ENCODE peak calls at places on chromosomes 11 and 22, in four cellular contexts. A is stomach, H is lung, S is IMR-90. G is an unnamed sample.

GRCh38 chr11:111347002-111347722 is 31.9 kb downstream of the POU2AF1 start:
- DNase-seq in H (no peak), A (no peak), S (no peak), G (no peak)

GRCh38 chr11:10026514-10026913 is 267.5 kb downstream of the SBF2 start:
- DNase-seq in S (peak; percentile 77), A (no peak), H (no peak), G (no peak)

GRCh38 chr22:45073064-45073463 is 63.3 kb upstream of the PHF21B start:
- DNase-seq in A (no peak), S (no peak), H (no peak), G (no peak)

GRCh38 chr22:22767876-22768602 is 119.6 kb upstream of the IGLL5 start:
- DNase-seq in H (no peak), S (no peak), A (no peak), G (no peak)

GRCh38 chr11:43638717-43639116 is 41.8 kb upstream of the HSD17B12 start:
- DNase-seq in S (no peak), A (no peak), H (no peak), G (no peak)

GRCh38 chr11:121929581-121929980 is 186.4 kb downstream of the BLID start:
- DNase-seq in A (no peak), S (peak; percentile 38), H (no peak), G (peak; percentile 24)

GRCh38 chr11:13776134-13776815 is 107.8 kb downstream of the FAR1 start:
- DNase-seq in S (no peak), H (no peak), A (no peak), G (no peak)

GRCh38 chr22:21589415-21589814 is 21.9 kb downstream of the UBE2L3 start:
- DNase-seq in H (no peak), S (no peak), A (no peak), G (no peak)

GRCh38 chr11:70876685-70877084 is 375.7 kb downstream of the SHANK2 start:
- DNase-seq in H (no peak), A (peak; percentile 29), S (no peak), G (peak; percentile 30)

GRCh38 chr22:46008836-46009596 is 32.1 kb upstream of the WNT7B start:
- DNase-seq in A (no peak), S (no peak), H (no peak), G (no peak)

GRCh38 chr11:78187366-78188011 is 937 bp downstream of the KCTD21 start:
- DNase-seq in A (no peak), H (no peak), S (no peak), G (no peak)

GRCh38 chr11:61148016-61148640 is 13.1 kb downstream of the VPS37C start:
- DNase-seq in H (no peak), A (no peak), S (no peak), G (no peak)

GRCh38 chr11:128928400-128928799 is 14.3 kb downstream of the TP53AIP1 start:
- DNase-seq in S (peak; percentile 24), H (no peak), A (no peak), G (no peak)

GRCh38 chr22:46740910-46741785 is 3.1 kb upstream of the CERK start:
- DNase-seq in A (peak; percentile 60), H (no peak), S (no peak), G (no peak)

GRCh38 chr22:33913188-33913587 is 7.1 kb downstream of the LARGE1 start:
- DNase-seq in A (no peak), S (no peak), H (no peak), G (no peak)

GRCh38 chr11:16013649-16014275 is 342.6 kb downstream of the SOX6 start:
- DNase-seq in S (peak; percentile 43), H (no peak), A (no peak), G (no peak)

GRCh38 chr11:68950268-68950667 is 30.5 kb downstream of the MRGPRD start:
- DNase-seq in H (no peak), S (no peak), A (no peak), G (peak; percentile 38)

GRCh38 chr11:45266693-45267451 is 19.3 kb downstream of the SYT13 start:
- DNase-seq in H (no peak), A (no peak), S (no peak), G (peak; percentile 19)

GRCh38 chr11:64874841-64875240 is 3.6 kb downstream of the EHD1 start:
- DNase-seq in A (no peak), H (no peak), S (no peak), G (no peak)

GRCh38 chr11:19867064-19867463 is 154.4 kb downstream of the NAV2 start:
- DNase-seq in S (no peak), A (no peak), H (no peak), G (no peak)

GRCh38 chr11:99117603-99118002 is 96.9 kb downstream of the CNTN5 start:
- DNase-seq in S (no peak), H (no peak), A (no peak), G (no peak)

GRCh38 chr22:23458663-23459541 is 121.2 kb downstream of the IGLL1 start:
- DNase-seq in S (no peak), H (no peak), A (no peak), G (no peak)

GRCh38 chr11:409008-409599 is 5.7 kb downstream of the SIGIRR start:
- DNase-seq in A (no peak), S (no peak), H (no peak), G (no peak)

GRCh38 chr11:66543263-66544107 is 2.4 kb downstream of the ZDHHC24 start:
- DNase-seq in S (peak; percentile 57), H (no peak), A (peak; percentile 47), G (peak; percentile 89)

GRCh38 chr11:109040303-109040702 is 375.4 kb downstream of the DDX10 start:
- DNase-seq in S (no peak), H (no peak), A (no peak), G (peak; percentile 33)

GRCh38 chr11:75557649-75558494 is 4.2 kb upstream of the SERPINH1 start:
- DNase-seq in S (peak; percentile 95), H (peak; percentile 78), A (no peak), G (no peak)

GRCh38 chr11:47204633-47204989 is 10.2 kb upstream of the DDB2 start:
- DNase-seq in S (peak; percentile 78), A (no peak), H (no peak), G (no peak)

GRCh38 chr11:121723261-121723741 is 270.5 kb upstream of the SORL1-AS1 start:
- DNase-seq in S (no peak), A (no peak), H (no peak), G (no peak)

GRCh38 chr11:86138958-86139357 is 70.1 kb upstream of the PICALM start:
- DNase-seq in S (no peak), A (no peak), H (no peak), G (no peak)

GRCh38 chr11:45659818-45660160 is 5.6 kb downstream of the CHST1 start:
- DNase-seq in H (no peak), A (no peak), S (no peak), G (no peak)

GRCh38 chr11:945986-946385 is 20.3 kb downstream of the AP2A2 start:
- DNase-seq in S (no peak), H (no peak), A (no peak), G (no peak)

DNA sequence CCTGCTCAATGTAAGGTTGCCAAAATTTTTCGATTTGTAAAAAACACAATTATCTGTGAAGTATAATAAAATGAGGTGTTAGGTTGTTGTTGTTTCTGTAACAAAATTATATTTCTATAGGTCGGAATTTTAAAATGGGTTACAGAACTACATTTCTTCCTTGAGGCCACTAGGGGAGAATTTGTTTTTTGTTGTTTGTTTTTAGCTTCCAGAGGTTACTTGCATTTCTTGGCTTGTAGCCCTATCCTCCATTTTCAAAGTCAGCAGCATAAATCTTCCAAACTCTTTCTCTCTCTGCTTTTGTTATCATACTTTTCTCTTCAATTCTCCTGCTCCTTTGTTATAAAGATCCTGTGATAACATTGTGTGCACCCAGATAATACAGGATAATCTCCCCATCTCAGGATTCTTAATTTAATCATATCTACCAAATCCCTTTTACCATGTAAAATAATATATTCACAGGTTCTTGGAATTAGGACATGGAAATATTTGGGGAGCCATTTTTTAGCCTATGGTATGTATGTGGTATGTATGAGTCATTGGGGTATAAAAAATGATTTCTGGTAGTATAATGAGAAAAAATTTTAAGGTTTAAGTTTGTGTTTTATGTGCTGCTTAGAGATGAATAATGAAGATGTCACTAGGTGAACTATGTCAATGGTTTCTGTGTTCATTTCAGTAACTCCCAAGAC is 9.4 kb upstream of the PATL1 start:
- DNase-seq in H (no peak), A (no peak), S (no peak), G (no peak)
- TF ChIP-seq CTCF in H (no peak), A (no peak), S (no peak), G (no peak)

GRCh38 chr22:27727673-27728451 is 73.7 kb downstream of the MN1 start:
- DNase-seq in S (no peak), A (no peak), H (no peak), G (no peak)
- H3K27ac ChIP-seq in S (no peak overlapping the region), A (peak overlapping the region; percentile 61), H (peak overlapping the region; percentile 47), G (no peak overlapping the region)

GRCh38 chr11:126793596-126793995 is 207.0 kb downstream of the KIRREL3 start:
- DNase-seq in A (no peak), S (no peak), H (no peak), G (no peak)

GRCh38 chr11:126791991-126792390 is 208.6 kb downstream of the KIRREL3 start:
- DNase-seq in A (no peak), H (no peak), S (peak; percentile 49), G (no peak)

GRCh38 chr11:126791446-126791845 is 209.1 kb downstream of the KIRREL3 start:
- DNase-seq in S (no peak), H (no peak), A (no peak), G (no peak)

GRCh38 chr11:126790550-126790981 is 210.0 kb downstream of the KIRREL3 start:
- DNase-seq in H (no peak), A (no peak), S (peak; percentile 98), G (no peak)
- TF ChIP-seq CTCF in H (no peak), A (no peak), S (peak; percentile 59), G (peak; percentile 23)

GRCh38 chr11:123173040-123173855 is 21.8 kb downstream of the CLMP start:
- DNase-seq in S (peak; percentile 100), A (no peak), H (no peak), G (no peak)
- H3K27ac ChIP-seq in S (peak overlapping the region; percentile 95), A (peak overlapping the region; percentile 70), H (no peak overlapping the region), G (no peak overlapping the region)

DNA sequence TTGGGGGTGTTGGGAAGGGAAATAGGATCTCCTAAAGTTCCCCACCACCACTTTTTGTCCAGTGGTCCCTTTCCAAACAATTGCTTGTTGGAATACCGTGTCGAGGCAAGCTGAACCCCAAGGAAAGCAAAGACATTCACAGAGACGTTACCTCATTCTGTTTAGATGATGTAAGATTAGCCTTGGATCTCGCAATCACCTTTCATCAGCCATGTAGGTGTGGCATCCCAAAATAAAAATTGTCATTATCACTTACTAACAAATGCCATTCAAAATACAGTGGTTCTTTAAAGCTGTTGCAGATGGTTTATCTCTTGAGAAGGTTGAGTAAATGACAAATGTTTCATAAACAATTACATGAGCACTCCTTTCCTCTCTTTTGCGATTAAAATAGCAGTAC is 86.5 kb upstream of the SLC25A18 start:
- DNase-seq in S (no peak), A (no peak), H (no peak), G (no peak)
- TF ChIP-seq CTCF in S (no peak), A (no peak), H (no peak), G (no peak)